ENCODE peak calls at places on chromosomes 11 and 22, in four cellular contexts. V, J, X and I are unnamed samples.

GRCh38 chr11:103624708-103625623 is 411.5 kb upstream of the DDI1 start:
- DNase-seq in V (no peak), X (no peak), J (no peak), I (peak)

GRCh38 chr22:39559456-39560105 is 11.0 kb upstream of the CACNA1I start:
- DNase-seq in X (no peak), J (peak), V (no peak), I (peak)

GRCh38 chr22:22913989-22914388 is 26.4 kb downstream of the IGLL5 start:
- DNase-seq in X (no peak), V (no peak), J (no peak), I (no peak)

GRCh38 chr11:15770798-15771414 is 585.4 kb downstream of the SOX6 start:
- DNase-seq in X (no peak), J (peak), V (no peak), I (peak)

GRCh38 chr11:47443028-47443700 is 5.8 kb downstream of the RAPSN start:
- DNase-seq in V (no peak), X (no peak), J (no peak), I (no peak)

GRCh38 chr11:111944139-111944538 is 7.0 kb downstream of the DIXDC1 start:
- DNase-seq in X (no peak), V (no peak), J (no peak), I (peak)

GRCh38 chr11:123363556-123363955 is 66.5 kb upstream of the GRAMD1B start:
- DNase-seq in J (no peak), V (no peak), X (no peak), I (no peak)

GRCh38 chr22:48254311-48254873 is 1491.9 kb downstream of the TBC1D22A start:
- DNase-seq in J (no peak), X (no peak), V (no peak), I (no peak)

GRCh38 chr11:830295-831131 is 2.2 kb upstream of the CD151 start:
- DNase-seq in V (no peak), X (peak), J (peak), I (peak)

GRCh38 chr11:132535830-132536229 is 996.5 kb downstream of the OPCML start:
- DNase-seq in X (no peak), V (no peak), J (no peak), I (no peak)

GRCh38 chr11:66113132-66113856 is 43.2 kb downstream of the PACS1 start:
- DNase-seq in V (no peak), J (no peak), X (no peak), I (no peak)

GRCh38 chr11:74770456-74770855 is 21.8 kb downstream of the RNF169 start:
- DNase-seq in V (no peak), J (no peak), X (no peak), I (no peak)

GRCh38 chr11:19377855-19378254 is 137.1 kb upstream of the E2F8 start:
- DNase-seq in J (no peak), X (no peak), V (no peak), I (no peak)

GRCh38 chr11:47980093-47980906 is at the start of gene PTPRJ:
- DNase-seq in X (peak), J (peak), V (peak), I (peak)